ENCODE peak calls at places on chromosome 9, in four cellular contexts. One of them, this sample, is unnamed.

GRCh38 chr9:8856686-8857329 is 1057.2 kb upstream of the DMAC1 start:
- DNase-seq in ovary: no peak
- DNase-seq in fibroblast of mammary gland: peak
- DNase-seq in transverse colon: peak
- DNase-seq in this sample: peak

GRCh38 chr9:557601-558201 is 283.8 kb upstream of the DMRT1 start:
- DNase-seq in ovary: no peak
- DNase-seq in fibroblast of mammary gland: no peak
- DNase-seq in transverse colon: no peak
- DNase-seq in this sample: no peak

GRCh38 chr9:79976501-79977444 is 405.0 kb downstream of the TLE4 start:
- DNase-seq in transverse colon: no peak
- DNase-seq in fibroblast of mammary gland: peak
- DNase-seq in ovary: no peak
- DNase-seq in this sample: peak

GRCh38 chr9:128026255-128027165 is 40.6 kb downstream of the NAIF1 start:
- DNase-seq in ovary: no peak
- DNase-seq in transverse colon: peak
- DNase-seq in fibroblast of mammary gland: no peak
- DNase-seq in this sample: peak

GRCh38 chr9:113219972-113220371 is 1.1 kb downstream of the FKBP15 start:
- DNase-seq in ovary: no peak
- DNase-seq in transverse colon: no peak
- DNase-seq in fibroblast of mammary gland: peak
- DNase-seq in this sample: no peak

GRCh38 chr9:111622626-111623025 is 8.5 kb upstream of the DNAJC25 start:
- DNase-seq in transverse colon: no peak
- DNase-seq in ovary: no peak
- DNase-seq in fibroblast of mammary gland: peak
- DNase-seq in this sample: peak

GRCh38 chr9:18333157-18333556 is 140.8 kb upstream of the ADAMTSL1 start:
- DNase-seq in transverse colon: no peak
- DNase-seq in fibroblast of mammary gland: peak
- DNase-seq in ovary: no peak
- DNase-seq in this sample: no peak

GRCh38 chr9:114287763-114288232 is 35.1 kb upstream of the ORM1 start:
- DNase-seq in ovary: peak
- DNase-seq in fibroblast of mammary gland: no peak
- DNase-seq in transverse colon: no peak
- DNase-seq in this sample: peak

GRCh38 chr9:128420060-128420650 is 502 bp upstream of the CERCAM start:
- DNase-seq in transverse colon: peak
- DNase-seq in ovary: peak
- DNase-seq in fibroblast of mammary gland: peak
- DNase-seq in this sample: peak

GRCh38 chr9:71858812-71859211 is 52.2 kb downstream of the ABHD17B start:
- DNase-seq in ovary: no peak
- DNase-seq in transverse colon: no peak
- DNase-seq in fibroblast of mammary gland: peak
- DNase-seq in this sample: no peak

GRCh38 chr9:101388507-101388993 is 3.7 kb upstream of the BAAT start:
- DNase-seq in ovary: no peak
- DNase-seq in transverse colon: no peak
- DNase-seq in fibroblast of mammary gland: peak
- DNase-seq in this sample: no peak

GRCh38 chr9:19074229-19074628 is 25.0 kb downstream of the RRAGA start:
- DNase-seq in ovary: no peak
- DNase-seq in fibroblast of mammary gland: no peak
- DNase-seq in transverse colon: no peak
- DNase-seq in this sample: no peak

GRCh38 chr9:137426018-137426681 is 3.0 kb downstream of the NOXA1 start:
- DNase-seq in fibroblast of mammary gland: no peak
- DNase-seq in ovary: peak
- DNase-seq in transverse colon: no peak
- DNase-seq in this sample: no peak

GRCh38 chr9:115808695-115809094 is 344.9 kb upstream of the PAPPA start:
- DNase-seq in fibroblast of mammary gland: peak
- DNase-seq in transverse colon: no peak
- DNase-seq in ovary: no peak
- DNase-seq in this sample: no peak

GRCh38 chr9:130908878-130909356 is 12.3 kb upstream of the QRFP start:
- DNase-seq in transverse colon: no peak
- DNase-seq in fibroblast of mammary gland: no peak
- DNase-seq in ovary: no peak
- DNase-seq in this sample: no peak

GRCh38 chr9:122374885-122375420 is 4.1 kb downstream of the PTGS1 start:
- DNase-seq in fibroblast of mammary gland: peak
- DNase-seq in transverse colon: peak
- DNase-seq in ovary: peak
- DNase-seq in this sample: peak

GRCh38 chr9:116042321-116042720 is 111.3 kb upstream of the PAPPA start:
- DNase-seq in ovary: no peak
- DNase-seq in transverse colon: no peak
- DNase-seq in fibroblast of mammary gland: no peak
- DNase-seq in this sample: no peak

GRCh38 chr9:73441223-73441622 is 289.6 kb downstream of the ANXA1 start:
- DNase-seq in fibroblast of mammary gland: no peak
- DNase-seq in ovary: no peak
- DNase-seq in transverse colon: no peak
- DNase-seq in this sample: no peak

GRCh38 chr9:89277043-89277442 is 34.0 kb upstream of the CKS2 start:
- DNase-seq in transverse colon: no peak
- DNase-seq in fibroblast of mammary gland: no peak
- DNase-seq in ovary: no peak
- DNase-seq in this sample: no peak

GRCh38 chr9:84463272-84463671 is 122.7 kb upstream of the SLC28A3 start:
- DNase-seq in fibroblast of mammary gland: no peak
- DNase-seq in transverse colon: no peak
- DNase-seq in ovary: no peak
- DNase-seq in this sample: no peak

GRCh38 chr9:68825755-68826500 is 120.9 kb downstream of the PIP5K1B start:
- DNase-seq in transverse colon: no peak
- DNase-seq in ovary: no peak
- DNase-seq in fibroblast of mammary gland: no peak
- DNase-seq in this sample: no peak

GRCh38 chr9:136133191-136133958 is 14.7 kb upstream of the TMEM250 start:
- DNase-seq in transverse colon: no peak
- DNase-seq in fibroblast of mammary gland: no peak
- DNase-seq in ovary: peak
- DNase-seq in this sample: peak

GRCh38 chr9:93463638-93464248 is 10.4 kb upstream of the FAM120AOS start:
- DNase-seq in fibroblast of mammary gland: no peak
- DNase-seq in transverse colon: no peak
- DNase-seq in ovary: no peak
- DNase-seq in this sample: no peak

GRCh38 chr9:128470560-128470959 is 14.8 kb downstream of the ODF2 start:
- DNase-seq in fibroblast of mammary gland: peak
- DNase-seq in ovary: no peak
- DNase-seq in transverse colon: no peak
- DNase-seq in this sample: peak

GRCh38 chr9:122382901-122383850 is 12.4 kb downstream of the PTGS1 start:
- DNase-seq in ovary: no peak
- DNase-seq in fibroblast of mammary gland: peak
- DNase-seq in transverse colon: no peak
- DNase-seq in this sample: peak

GRCh38 chr9:120891255-120891954 is 14.4 kb upstream of the PHF19 start:
- DNase-seq in ovary: no peak
- DNase-seq in transverse colon: no peak
- DNase-seq in fibroblast of mammary gland: peak
- DNase-seq in this sample: no peak

GRCh38 chr9:70031141-70031545 is 12.5 kb upstream of the MAMDC2 start:
- DNase-seq in ovary: no peak
- DNase-seq in fibroblast of mammary gland: peak
- DNase-seq in transverse colon: no peak
- DNase-seq in this sample: peak

GRCh38 chr9:114501786-114502682 is 3.2 kb downstream of the WHRN start:
- DNase-seq in ovary: no peak
- DNase-seq in fibroblast of mammary gland: peak
- DNase-seq in transverse colon: no peak
- DNase-seq in this sample: peak

GRCh38 chr9:37936965-37937364 is 33.0 kb upstream of the SLC25A51 start:
- DNase-seq in fibroblast of mammary gland: peak
- DNase-seq in ovary: no peak
- DNase-seq in transverse colon: no peak
- DNase-seq in this sample: peak